ENCODE peak calls at places on chromosomes 2 and 18, in six cellular contexts. C, V, K, Q, B and Y are unnamed samples. For H3K27me3, the result is how much of the 10 kb centered on the place peaks cover.

GRCh38 chr2:169260246-169260645 is 102.1 kb downstream of the LRP2 start:
- DNase-seq in C (no peak), V (no peak), K (no peak), Q (no peak), B (no peak), Y (peak)

GRCh38 chr2:227655454-227655853 is 11.2 kb upstream of the SCYGR5 start:
- DNase-seq in C (peak), V (peak), K (peak), Q (peak), B (peak), Y (no peak)

GRCh38 chr2:135245055-135245454 is 193.0 kb downstream of the RAB3GAP1 start:
- DNase-seq in C (no peak), V (no peak), K (peak), Q (peak), B (peak), Y (no peak)

GRCh38 chr2:67234443-67234842 is 162.7 kb upstream of the ETAA1 start:
- DNase-seq in C (peak), V (peak), K (peak), Q (no peak), B (peak), Y (peak)

GRCh38 chr2:164890533-164890932 is 48.9 kb upstream of the COBLL1 start:
- DNase-seq in C (no peak), V (no peak), K (peak), Q (no peak), B (peak), Y (no peak)

GRCh38 chr2:219302412-219302968 is 6.7 kb downstream of the PTPRN start:
- DNase-seq in C (no peak), V (no peak), K (no peak), Q (no peak), B (no peak), Y (no peak)

GRCh38 chr18:47175283-47175894 is 775 bp downstream of the IER3IP1 start:
- DNase-seq in C (no peak), V (peak), K (no peak), Q (no peak), B (no peak), Y (no peak)

GRCh38 chr18:6884944-6885343 is 155.4 kb downstream of the ARHGAP28 start:
- DNase-seq in C (no peak), V (peak), K (peak), Q (no peak), B (peak), Y (no peak)

GRCh38 chr18:27413495-27414401 is 228.6 kb upstream of the CHST9 start:
- DNase-seq in C (peak), V (peak), K (peak), Q (no peak), B (peak), Y (no peak)

GRCh38 chr2:196171946-196172345 is 568 bp upstream of the STK17B start:
- DNase-seq in C (no peak), V (no peak), K (no peak), Q (no peak), B (peak), Y (peak)

GRCh38 chr2:18800240-18800971 is 211.0 kb upstream of the NT5C1B start:
- DNase-seq in C (peak), V (no peak), K (no peak), Q (peak), B (no peak), Y (no peak)

GRCh38 chr18:24115628-24116027 is 23.2 kb upstream of the CABYR start:
- DNase-seq in C (no peak), V (no peak), K (no peak), Q (no peak), B (no peak), Y (no peak)

GRCh38 chr2:216536725-216537124 is 38.1 kb downstream of the RPL37A start:
- DNase-seq in C (peak), V (peak), K (no peak), Q (no peak), B (no peak), Y (no peak)

GRCh38 chr2:18282026-18282425 is 278.4 kb downstream of the RDH14 start:
- DNase-seq in C (no peak), V (no peak), K (no peak), Q (no peak), B (no peak), Y (no peak)

GRCh38 chr2:174024524-174025270 is 59.5 kb upstream of the SP3 start:
- DNase-seq in C (peak), V (peak), K (peak), Q (no peak), B (peak), Y (no peak)

DNA sequence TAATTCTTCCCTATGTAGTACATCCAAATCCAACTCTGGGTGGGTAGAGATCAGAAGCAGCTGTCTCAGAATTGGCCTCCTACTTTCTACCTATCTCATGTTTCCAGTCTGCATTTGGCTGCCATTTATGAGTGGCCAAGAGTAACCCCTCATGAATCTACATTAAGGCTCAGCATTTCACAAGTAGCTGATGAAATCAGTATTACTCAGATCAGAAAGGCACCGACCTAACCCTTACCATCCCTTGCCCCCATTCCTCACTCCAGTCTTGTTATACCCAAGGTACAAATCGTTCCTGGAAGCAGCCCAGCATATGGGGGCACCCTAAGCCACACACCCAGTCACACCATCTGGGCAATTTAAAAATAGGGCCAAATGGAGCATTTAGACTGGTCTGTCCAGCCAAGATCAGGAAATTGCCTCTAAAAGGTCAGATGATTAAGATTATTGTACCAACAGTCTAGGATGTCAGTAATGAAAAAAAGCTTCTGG is 37.0 kb downstream of the CD28 start:
- DNase-seq in C (no peak), V (peak), K (peak), Q (no peak), B (no peak), Y (no peak)
- H3K4me2 ChIP-seq in C (no peak), V (peak), K (no peak), Q (no peak), B (peak), Y (no peak)

GRCh38 chr2:120372816-120373215 is 26.9 kb downstream of the INHBB start:
- DNase-seq in C (no peak), V (no peak), K (no peak), Q (no peak), B (no peak), Y (no peak)
- H3K4me3 ChIP-seq in C (no peak), V (no peak), K (no peak), Q (no peak), B (no peak), Y (no peak)

GRCh38 chr2:73255907-73256617 is 22.0 kb downstream of the CCT7 start:
- DNase-seq in C (no peak), V (no peak), K (no peak), Q (no peak), B (no peak), Y (peak)
- H3K27me3 ChIP-seq in C (under half), V (under half), K (under half), Q (under half), B (under half), Y (under half)

GRCh38 chr2:29902356-29902755 is 19.0 kb downstream of the ALK start:
- DNase-seq in C (no peak), V (peak), K (no peak), Q (no peak), B (no peak), Y (no peak)
- H3K4me2 ChIP-seq in C (no peak), V (no peak), K (no peak), Q (no peak), B (no peak), Y (no peak)

GRCh38 chr2:27442981-27443323 is 771 bp downstream of the KRTCAP3 start:
- DNase-seq in C (no peak), V (peak), K (no peak), Q (no peak), B (no peak), Y (no peak)
- H3K4me3 ChIP-seq in C (no peak), V (no peak), K (no peak), Q (no peak), B (no peak), Y (no peak)

DNA sequence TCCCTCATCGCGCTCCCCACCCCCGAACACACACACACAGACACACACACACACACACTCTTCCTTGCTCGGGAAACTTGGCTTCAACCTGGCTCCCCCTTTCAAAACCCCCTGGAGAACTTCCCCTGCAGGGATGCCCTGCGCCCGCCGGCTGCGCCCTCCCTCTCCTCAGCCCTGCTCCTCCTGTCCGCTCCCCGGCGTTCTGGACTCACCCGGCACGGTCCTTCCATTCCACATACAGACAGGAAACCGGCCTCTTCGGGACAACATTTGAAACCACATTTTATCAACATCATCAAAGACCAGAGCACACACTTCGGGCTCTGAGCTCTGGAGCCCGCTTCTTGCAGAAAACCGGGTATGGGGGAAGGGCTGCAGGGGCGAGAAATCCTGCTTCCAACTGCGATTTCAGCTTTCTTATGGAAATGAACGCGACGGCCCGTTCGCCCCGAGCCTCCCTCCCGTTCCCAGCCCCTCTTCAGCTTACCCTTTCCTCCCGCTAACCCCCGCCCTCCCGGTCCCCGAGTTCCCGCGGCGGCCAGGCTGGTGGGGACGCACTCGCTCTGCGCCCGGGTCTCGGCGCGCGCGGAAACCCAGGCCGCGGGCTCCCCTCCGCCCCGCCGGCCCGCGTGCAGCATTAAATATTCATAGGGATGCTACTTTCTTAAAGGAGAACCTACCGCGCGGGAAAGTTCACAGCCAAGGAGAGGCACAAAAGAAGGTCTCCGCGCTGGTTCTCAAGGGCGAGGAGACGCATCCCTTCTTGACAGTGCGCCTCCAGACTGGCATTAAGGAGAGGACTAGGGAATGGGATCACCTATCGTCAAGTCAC is 18.3 kb downstream of the POU3F3 start:
- DNase-seq in C (no peak), V (peak), K (peak), Q (no peak), B (peak), Y (peak)
- H3K27me3 ChIP-seq in C (half or more), V (under half), K (under half), Q (under half), B (under half), Y (under half)